ENCODE peak calls at places on chromosomes 2 and 18, in nine cellular contexts. O, Q, S, M, E, G, A, U and Y are unnamed samples. For H3K4me1, the result is how much of the 10 kb centered on the place peaks cover.

GRCh38 chr2:34570266-34570872 is 971.3 kb upstream of the FAM98A start:
- DNase-seq in G (no peak), O (peak), S (no peak), Q (peak), A (no peak), M (no peak), U (no peak), E (no peak), Y (no peak)

GRCh38 chr2:161418715-161419337 is 2.7 kb downstream of the TBR1 start:
- DNase-seq in M (no peak), G (no peak), S (no peak), E (no peak), A (no peak), U (no peak), O (no peak), Q (peak), Y (no peak)

GRCh38 chr2:23213196-23213595 is 171.8 kb upstream of the KLHL29 start:
- DNase-seq in M (no peak), Q (no peak), O (no peak), E (no peak), A (no peak), G (no peak), S (no peak), U (no peak), Y (no peak)

GRCh38 chr2:177296047-177296446 is 31.5 kb upstream of the NFE2L2 start:
- DNase-seq in A (no peak), E (peak), Q (no peak), S (no peak), M (no peak), U (no peak), G (no peak), O (no peak), Y (no peak)

GRCh38 chr2:205709319-205709718 is 27.0 kb downstream of the NRP2 start:
- DNase-seq in O (peak), S (no peak), U (no peak), A (no peak), G (no peak), M (no peak), Q (no peak), E (no peak), Y (peak)

GRCh38 chr2:51028829-51029228 is 3.1 kb downstream of the NRXN1 start:
- DNase-seq in U (no peak), O (no peak), M (no peak), A (no peak), Q (no peak), G (no peak), E (no peak), S (no peak), Y (no peak)

GRCh38 chr2:218398437-218399390 is 954 bp upstream of the CTDSP1 start:
- DNase-seq in A (no peak), G (peak), Q (peak), E (peak), S (peak), U (no peak), O (peak), M (peak), Y (peak)

GRCh38 chr2:32632089-32632488 is 4.2 kb downstream of the TTC27 start:
- DNase-seq in G (no peak), E (peak), S (no peak), Q (no peak), O (no peak), M (no peak), A (no peak), U (no peak), Y (no peak)

GRCh38 chr2:18682681-18683080 is 93.3 kb upstream of the NT5C1B start:
- DNase-seq in G (no peak), O (no peak), A (no peak), M (no peak), E (no peak), S (no peak), U (no peak), Q (no peak), Y (no peak)

GRCh38 chr2:230717595-230717994 is 5.0 kb downstream of the CAB39 start:
- DNase-seq in G (no peak), A (no peak), M (no peak), U (no peak), Q (no peak), S (no peak), O (no peak), E (no peak), Y (no peak)

GRCh38 chr18:38651736-38652135 is 1086.1 kb upstream of the CELF4 start:
- DNase-seq in S (no peak), M (no peak), A (no peak), Q (no peak), G (no peak), O (no peak), U (no peak), E (no peak), Y (no peak)

GRCh38 chr2:239544141-239544800 is 143.5 kb upstream of the HDAC4 start:
- DNase-seq in O (no peak), G (peak), U (no peak), Q (peak), A (no peak), S (no peak), M (no peak), E (no peak), Y (no peak)

GRCh38 chr2:85353876-85354285 is 447 bp downstream of the RETSAT start:
- DNase-seq in S (peak), O (peak), M (peak), G (peak), E (peak), A (no peak), Q (peak), U (no peak), Y (peak)

GRCh38 chr18:63099848-63100625 is 219.5 kb downstream of the BCL2 start:
- DNase-seq in U (peak), S (no peak), M (peak), G (no peak), E (no peak), O (peak), Q (peak), A (no peak), Y (peak)

GRCh38 chr2:161044937-161045336 is 115.3 kb upstream of the TANK start:
- DNase-seq in O (no peak), A (no peak), M (no peak), Q (no peak), U (no peak), S (no peak), G (no peak), E (no peak), Y (no peak)

GRCh38 chr2:15391771-15392170 is 169.4 kb downstream of the NBAS start:
- DNase-seq in G (no peak), O (no peak), E (no peak), S (no peak), Q (no peak), U (no peak), A (no peak), M (no peak), Y (no peak)

GRCh38 chr2:136765256-136765735 is at the start of gene THSD7B:
- DNase-seq in Q (no peak), S (no peak), O (no peak), M (no peak), A (no peak), U (no peak), G (no peak), E (no peak), Y (no peak)

GRCh38 chr2:159177957-159178356 is 108.5 kb downstream of the WDSUB1 start:
- DNase-seq in S (no peak), E (no peak), Q (no peak), U (no peak), A (no peak), M (no peak), G (no peak), O (no peak), Y (no peak)

GRCh38 chr2:174328309-174329156 is 6.2 kb upstream of the SP9 start:
- DNase-seq in A (no peak), E (no peak), M (no peak), Q (no peak), S (no peak), U (no peak), G (no peak), O (no peak), Y (no peak)

GRCh38 chr2:286774-287392 is 1.0 kb downstream of the ALKAL2 start:
- DNase-seq in M (no peak), S (peak), G (peak), E (no peak), O (peak), U (no peak), Q (no peak), A (no peak), Y (no peak)

DNA sequence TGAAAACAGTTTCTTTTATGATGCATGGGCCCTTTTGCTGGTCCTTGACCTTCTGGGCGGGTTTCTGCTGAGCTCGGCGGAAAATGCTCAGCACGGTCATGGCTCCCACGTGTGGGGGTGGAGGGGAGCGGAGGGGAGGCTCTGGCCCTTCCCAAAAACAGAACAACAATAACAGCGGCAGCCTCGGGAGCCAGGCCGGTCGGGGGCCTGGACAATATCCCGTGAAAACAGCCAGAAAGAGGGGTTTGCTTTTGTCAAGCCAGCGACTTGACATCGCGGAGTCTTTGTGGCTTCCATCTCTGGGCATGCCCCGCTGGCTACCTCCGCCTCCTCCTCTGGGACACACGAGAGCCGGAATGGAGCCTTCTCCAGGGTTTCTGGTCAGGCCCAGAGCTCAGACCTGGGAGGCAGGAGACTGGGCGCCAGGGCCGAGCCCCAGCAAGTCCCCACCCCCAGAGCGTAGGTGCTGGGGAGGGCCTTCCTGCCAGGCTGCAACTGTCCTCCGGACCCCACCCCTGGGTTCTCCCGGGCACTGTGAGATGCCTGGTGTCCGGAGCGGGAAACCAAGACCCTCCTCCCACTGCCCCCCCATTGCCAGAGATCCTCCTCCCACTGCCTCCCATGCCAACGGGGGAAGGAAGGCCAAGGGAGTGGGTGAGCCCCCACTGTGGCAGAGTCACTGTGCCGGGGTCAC is 35.9 kb upstream of the SNED1 start:
- DNase-seq in M (peak), G (peak), Q (peak), S (peak), A (no peak), E (no peak), U (no peak), O (peak), Y (peak)
- H3K4me1 ChIP-seq in M (under half), G (under half), Q (under half), S (under half), A (under half), E (under half), U (under half), O (under half), Y (under half)

GRCh38 chr2:236988690-236989639 is 96.7 kb upstream of the COPS8 start:
- DNase-seq in G (peak), E (no peak), O (peak), U (no peak), Q (peak), M (peak), S (peak), A (no peak), Y (peak)
- TF ChIP-seq POLR2A in G (no peak), E (no peak), O (no peak), U (no peak), Q (no peak), M (no peak), S (no peak), A (no peak), Y (peak)

GRCh38 chr2:70525032-70525431 is 28.6 kb downstream of the TGFA start:
- DNase-seq in A (no peak), M (no peak), G (no peak), U (no peak), O (no peak), S (no peak), E (peak), Q (peak), Y (peak)
- H3K27ac ChIP-seq in A (peak), M (no peak), G (no peak), U (no peak), O (peak), S (peak), E (peak), Q (peak), Y (peak)

GRCh38 chr2:109339519-109339991 is 210.6 kb downstream of the SH3RF3 start:
- DNase-seq in Q (no peak), E (no peak), U (no peak), A (no peak), O (no peak), M (no peak), G (no peak), S (peak), Y (no peak)
- H3K4me1 ChIP-seq in Q (under half), E (under half), U (under half), A (under half), O (under half), M (under half), G (under half), S (under half), Y (under half)

DNA sequence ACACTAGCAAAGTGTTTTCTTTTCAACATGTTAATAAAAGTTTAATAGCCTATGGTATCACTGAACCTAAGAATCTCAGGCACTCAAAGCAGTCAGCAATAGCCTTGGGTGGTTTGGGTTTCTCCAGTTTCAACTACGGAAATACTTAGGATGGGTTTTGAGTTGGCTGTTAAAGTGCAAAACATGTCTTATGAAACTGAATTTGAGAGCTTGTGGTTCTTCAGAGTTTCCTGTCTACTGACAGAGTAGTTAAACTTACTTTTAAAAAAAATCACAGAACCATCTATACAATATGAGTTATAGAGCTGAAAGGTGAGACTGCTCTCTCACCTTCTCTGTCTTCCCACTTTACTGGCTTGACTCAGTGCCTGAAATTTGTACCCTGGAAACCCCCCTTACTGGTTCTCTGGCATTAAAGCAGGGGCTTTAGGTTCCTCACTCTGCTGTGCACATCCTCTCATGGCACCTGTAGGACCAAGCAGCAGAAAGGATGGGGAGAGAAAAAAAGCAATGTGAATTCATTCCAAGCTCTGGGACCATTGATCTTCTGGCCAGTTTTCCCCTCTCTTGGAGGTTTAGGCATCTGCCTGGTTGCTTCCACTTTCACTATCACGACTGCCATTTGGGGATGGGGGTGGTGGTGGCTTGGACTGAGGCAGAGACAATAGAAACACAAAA is 18.1 kb downstream of the CCDC141 start:
- DNase-seq in A (no peak), G (no peak), U (peak), Q (no peak), M (no peak), S (no peak), O (no peak), E (no peak), Y (no peak)
- TF ChIP-seq POLR2A in A (no peak), G (no peak), U (no peak), Q (no peak), M (no peak), S (no peak), O (no peak), E (no peak), Y (no peak)

DNA sequence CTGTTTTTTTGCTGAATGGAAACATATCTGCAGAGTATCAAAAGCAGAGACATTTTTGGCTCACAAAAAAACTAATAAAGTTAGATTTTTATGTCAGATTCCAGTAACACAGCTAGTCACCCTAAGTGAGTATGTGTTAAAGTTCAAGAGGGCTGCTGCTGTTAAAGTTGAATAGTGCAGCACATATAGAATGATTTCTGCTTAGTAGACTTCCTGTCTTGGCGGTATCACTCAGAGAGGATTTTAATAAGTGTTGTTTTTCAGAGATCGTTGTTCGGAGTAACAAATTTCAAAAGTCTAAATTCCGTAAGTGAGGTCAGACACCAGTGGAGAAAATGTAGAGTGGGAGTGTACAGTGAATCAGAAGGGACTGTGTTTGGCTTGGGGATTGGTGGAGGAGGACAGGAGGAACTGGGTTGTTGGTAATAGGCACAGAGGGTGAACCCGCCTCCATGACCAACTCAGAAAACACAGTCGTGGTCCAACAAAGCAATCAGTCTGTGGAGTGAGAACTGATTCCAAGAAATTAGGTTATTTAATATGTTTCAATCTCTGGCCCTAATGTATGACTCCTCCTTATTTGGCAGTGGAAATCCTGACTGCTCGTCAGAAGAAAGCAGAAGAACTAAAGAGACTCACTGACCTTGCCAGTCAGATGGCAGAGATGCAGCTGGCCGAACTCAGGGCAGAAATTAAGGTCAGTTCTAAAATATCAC is 43.0 kb downstream of the KCTD18 start:
- DNase-seq in S (peak), M (no peak), E (no peak), A (no peak), Q (no peak), G (peak), O (no peak), U (no peak), Y (no peak)
- H3K27ac ChIP-seq in S (peak), M (peak), E (no peak), A (peak), Q (peak), G (peak), O (peak), U (no peak), Y (peak)